ENCODE peak calls at places on chromosomes 4 and X, in eight cellular contexts. One of them, this sample, is unnamed.

GRCh38 chr4:97866821-97867556 is 276.3 kb downstream of the STPG2 start:
- DNase-seq in RCC 7860: no peak
- DNase-seq in activated T-cell treated with anti-CD3 and anti-CD28 coated beads for 1 hour: no peak
- DNase-seq in anterior cingulate cortex: no peak
- DNase-seq in activated CD8-positive, alpha-beta memory T cell treated with anti-CD3 and anti-CD28 coated beads for 24 hours: no peak
- DNase-seq in activated gamma-delta T cell treated with Interleukin-2 at 50 U/mL for 16 hours: no peak
- DNase-seq in T1000: no peak
- DNase-seq in fibroblast of the conjunctiva: no peak
- DNase-seq in this sample: no peak

GRCh38 chr4:110612631-110613269 is 10.1 kb downstream of the PITX2 start:
- DNase-seq in anterior cingulate cortex: no peak
- DNase-seq in activated T-cell treated with anti-CD3 and anti-CD28 coated beads for 1 hour: no peak
- DNase-seq in fibroblast of the conjunctiva: no peak
- DNase-seq in T1000: no peak
- DNase-seq in activated gamma-delta T cell treated with Interleukin-2 at 50 U/mL for 16 hours: no peak
- DNase-seq in RCC 7860: no peak
- DNase-seq in activated CD8-positive, alpha-beta memory T cell treated with anti-CD3 and anti-CD28 coated beads for 24 hours: no peak
- DNase-seq in this sample: no peak

GRCh38 chr4:40289366-40290188 is 45.6 kb upstream of the CHRNA9 start:
- DNase-seq in activated T-cell treated with anti-CD3 and anti-CD28 coated beads for 1 hour: no peak
- DNase-seq in activated gamma-delta T cell treated with Interleukin-2 at 50 U/mL for 16 hours: no peak
- DNase-seq in RCC 7860: peak
- DNase-seq in fibroblast of the conjunctiva: no peak
- DNase-seq in anterior cingulate cortex: no peak
- DNase-seq in T1000: no peak
- DNase-seq in activated CD8-positive, alpha-beta memory T cell treated with anti-CD3 and anti-CD28 coated beads for 24 hours: no peak
- DNase-seq in this sample: no peak

GRCh38 chr4:33160126-33160525 is 2440.0 kb downstream of the PCDH7 start:
- DNase-seq in activated T-cell treated with anti-CD3 and anti-CD28 coated beads for 1 hour: no peak
- DNase-seq in anterior cingulate cortex: no peak
- DNase-seq in RCC 7860: no peak
- DNase-seq in activated CD8-positive, alpha-beta memory T cell treated with anti-CD3 and anti-CD28 coated beads for 24 hours: no peak
- DNase-seq in activated gamma-delta T cell treated with Interleukin-2 at 50 U/mL for 16 hours: no peak
- DNase-seq in T1000: no peak
- DNase-seq in fibroblast of the conjunctiva: peak
- DNase-seq in this sample: no peak

GRCh38 chr4:150743564-150744342 is 161.8 kb downstream of the MAB21L2 start:
- DNase-seq in activated gamma-delta T cell treated with Interleukin-2 at 50 U/mL for 16 hours: no peak
- DNase-seq in activated T-cell treated with anti-CD3 and anti-CD28 coated beads for 1 hour: no peak
- DNase-seq in activated CD8-positive, alpha-beta memory T cell treated with anti-CD3 and anti-CD28 coated beads for 24 hours: no peak
- DNase-seq in T1000: no peak
- DNase-seq in RCC 7860: no peak
- DNase-seq in fibroblast of the conjunctiva: no peak
- DNase-seq in anterior cingulate cortex: no peak
- DNase-seq in this sample: no peak

GRCh38 chr4:104490096-104490769 is 4.5 kb downstream of the CXXC4 start:
- DNase-seq in fibroblast of the conjunctiva: no peak
- DNase-seq in RCC 7860: no peak
- DNase-seq in activated gamma-delta T cell treated with Interleukin-2 at 50 U/mL for 16 hours: no peak
- DNase-seq in activated T-cell treated with anti-CD3 and anti-CD28 coated beads for 1 hour: no peak
- DNase-seq in T1000: no peak
- DNase-seq in anterior cingulate cortex: peak
- DNase-seq in activated CD8-positive, alpha-beta memory T cell treated with anti-CD3 and anti-CD28 coated beads for 24 hours: no peak
- DNase-seq in this sample: no peak

GRCh38 chrX:22686138-22686541 is 313.6 kb upstream of the DDX53 start:
- DNase-seq in activated gamma-delta T cell treated with Interleukin-2 at 50 U/mL for 16 hours: no peak
- DNase-seq in RCC 7860: no peak
- DNase-seq in fibroblast of the conjunctiva: peak
- DNase-seq in activated T-cell treated with anti-CD3 and anti-CD28 coated beads for 1 hour: no peak
- DNase-seq in anterior cingulate cortex: no peak
- DNase-seq in activated CD8-positive, alpha-beta memory T cell treated with anti-CD3 and anti-CD28 coated beads for 24 hours: no peak
- DNase-seq in T1000: no peak
- DNase-seq in this sample: no peak

GRCh38 chr4:83083925-83084475 is 30.5 kb downstream of the PLAC8 start:
- DNase-seq in anterior cingulate cortex: no peak
- DNase-seq in fibroblast of the conjunctiva: no peak
- DNase-seq in T1000: no peak
- DNase-seq in activated CD8-positive, alpha-beta memory T cell treated with anti-CD3 and anti-CD28 coated beads for 24 hours: no peak
- DNase-seq in RCC 7860: no peak
- DNase-seq in activated T-cell treated with anti-CD3 and anti-CD28 coated beads for 1 hour: peak
- DNase-seq in activated gamma-delta T cell treated with Interleukin-2 at 50 U/mL for 16 hours: peak
- DNase-seq in this sample: no peak

GRCh38 chr4:73067971-73068394 is 1.5 kb downstream of the COX18 start:
- DNase-seq in T1000: no peak
- DNase-seq in fibroblast of the conjunctiva: no peak
- DNase-seq in RCC 7860: no peak
- DNase-seq in anterior cingulate cortex: no peak
- DNase-seq in activated gamma-delta T cell treated with Interleukin-2 at 50 U/mL for 16 hours: no peak
- DNase-seq in activated CD8-positive, alpha-beta memory T cell treated with anti-CD3 and anti-CD28 coated beads for 24 hours: no peak
- DNase-seq in activated T-cell treated with anti-CD3 and anti-CD28 coated beads for 1 hour: no peak
- DNase-seq in this sample: no peak

GRCh38 chr4:158599150-158599549 is 72.5 kb downstream of the C4orf46 start:
- DNase-seq in fibroblast of the conjunctiva: no peak
- DNase-seq in activated T-cell treated with anti-CD3 and anti-CD28 coated beads for 1 hour: no peak
- DNase-seq in RCC 7860: no peak
- DNase-seq in activated gamma-delta T cell treated with Interleukin-2 at 50 U/mL for 16 hours: no peak
- DNase-seq in T1000: no peak
- DNase-seq in anterior cingulate cortex: no peak
- DNase-seq in activated CD8-positive, alpha-beta memory T cell treated with anti-CD3 and anti-CD28 coated beads for 24 hours: no peak
- DNase-seq in this sample: no peak

GRCh38 chr4:22348410-22348809 is 167.5 kb downstream of the ADGRA3 start:
- DNase-seq in fibroblast of the conjunctiva: no peak
- DNase-seq in RCC 7860: no peak
- DNase-seq in activated CD8-positive, alpha-beta memory T cell treated with anti-CD3 and anti-CD28 coated beads for 24 hours: no peak
- DNase-seq in T1000: no peak
- DNase-seq in activated gamma-delta T cell treated with Interleukin-2 at 50 U/mL for 16 hours: no peak
- DNase-seq in activated T-cell treated with anti-CD3 and anti-CD28 coated beads for 1 hour: no peak
- DNase-seq in anterior cingulate cortex: no peak
- DNase-seq in this sample: no peak

GRCh38 chrX:17359500-17359899 is 15.5 kb upstream of the NHS start:
- DNase-seq in activated CD8-positive, alpha-beta memory T cell treated with anti-CD3 and anti-CD28 coated beads for 24 hours: no peak
- DNase-seq in fibroblast of the conjunctiva: no peak
- DNase-seq in RCC 7860: no peak
- DNase-seq in activated T-cell treated with anti-CD3 and anti-CD28 coated beads for 1 hour: no peak
- DNase-seq in activated gamma-delta T cell treated with Interleukin-2 at 50 U/mL for 16 hours: no peak
- DNase-seq in T1000: no peak
- DNase-seq in anterior cingulate cortex: no peak
- DNase-seq in this sample: no peak

GRCh38 chr4:8409271-8410065 is 31.1 kb downstream of the ACOX3 start:
- DNase-seq in T1000: no peak
- DNase-seq in activated T-cell treated with anti-CD3 and anti-CD28 coated beads for 1 hour: peak
- DNase-seq in activated gamma-delta T cell treated with Interleukin-2 at 50 U/mL for 16 hours: peak
- DNase-seq in RCC 7860: no peak
- DNase-seq in activated CD8-positive, alpha-beta memory T cell treated with anti-CD3 and anti-CD28 coated beads for 24 hours: peak
- DNase-seq in anterior cingulate cortex: no peak
- DNase-seq in fibroblast of the conjunctiva: no peak
- DNase-seq in this sample: no peak

GRCh38 chr4:82232891-82233290 is 140.9 kb downstream of the HNRNPD start:
- DNase-seq in RCC 7860: no peak
- DNase-seq in anterior cingulate cortex: no peak
- DNase-seq in activated CD8-positive, alpha-beta memory T cell treated with anti-CD3 and anti-CD28 coated beads for 24 hours: no peak
- DNase-seq in activated T-cell treated with anti-CD3 and anti-CD28 coated beads for 1 hour: no peak
- DNase-seq in T1000: no peak
- DNase-seq in fibroblast of the conjunctiva: no peak
- DNase-seq in activated gamma-delta T cell treated with Interleukin-2 at 50 U/mL for 16 hours: no peak
- DNase-seq in this sample: no peak

GRCh38 chrX:45518552-45518951 is 317.9 kb upstream of the DIPK2B start:
- DNase-seq in T1000: no peak
- DNase-seq in activated T-cell treated with anti-CD3 and anti-CD28 coated beads for 1 hour: no peak
- DNase-seq in RCC 7860: no peak
- DNase-seq in activated gamma-delta T cell treated with Interleukin-2 at 50 U/mL for 16 hours: no peak
- DNase-seq in activated CD8-positive, alpha-beta memory T cell treated with anti-CD3 and anti-CD28 coated beads for 24 hours: no peak
- DNase-seq in anterior cingulate cortex: no peak
- DNase-seq in fibroblast of the conjunctiva: no peak
- DNase-seq in this sample: no peak

GRCh38 chr4:52869196-52869595 is 7.1 kb downstream of the RASL11B start:
- DNase-seq in RCC 7860: no peak
- DNase-seq in T1000: no peak
- DNase-seq in fibroblast of the conjunctiva: peak
- DNase-seq in anterior cingulate cortex: peak
- DNase-seq in activated gamma-delta T cell treated with Interleukin-2 at 50 U/mL for 16 hours: no peak
- DNase-seq in activated CD8-positive, alpha-beta memory T cell treated with anti-CD3 and anti-CD28 coated beads for 24 hours: no peak
- DNase-seq in activated T-cell treated with anti-CD3 and anti-CD28 coated beads for 1 hour: no peak
- DNase-seq in this sample: peak

GRCh38 chr4:7753271-7753670 is 186.4 kb downstream of the AFAP1 start:
- DNase-seq in activated gamma-delta T cell treated with Interleukin-2 at 50 U/mL for 16 hours: no peak
- DNase-seq in activated CD8-positive, alpha-beta memory T cell treated with anti-CD3 and anti-CD28 coated beads for 24 hours: no peak
- DNase-seq in activated T-cell treated with anti-CD3 and anti-CD28 coated beads for 1 hour: no peak
- DNase-seq in RCC 7860: peak
- DNase-seq in T1000: no peak
- DNase-seq in fibroblast of the conjunctiva: no peak
- DNase-seq in anterior cingulate cortex: no peak
- DNase-seq in this sample: no peak

GRCh38 chr4:142961866-142962265 is 115.8 kb upstream of the INPP4B start:
- DNase-seq in activated T-cell treated with anti-CD3 and anti-CD28 coated beads for 1 hour: no peak
- DNase-seq in T1000: no peak
- DNase-seq in RCC 7860: no peak
- DNase-seq in fibroblast of the conjunctiva: no peak
- DNase-seq in anterior cingulate cortex: no peak
- DNase-seq in activated CD8-positive, alpha-beta memory T cell treated with anti-CD3 and anti-CD28 coated beads for 24 hours: no peak
- DNase-seq in activated gamma-delta T cell treated with Interleukin-2 at 50 U/mL for 16 hours: no peak
- DNase-seq in this sample: no peak

This sample was measured in substantia nigra.